ENCODE peak calls at places on chromosome 17, in seven cellular contexts. D, I, R, K, X, G and N are unnamed samples.

GRCh38 chr17:39352511-39352910 is 48.9 kb downstream of the FBXL20 start:
- DNase-seq in D (no peak), I (no peak), R (no peak), K (no peak), X (no peak), G (peak), N (no peak)

GRCh38 chr17:61221597-61222471 is 177.8 kb upstream of the TBX2 start:
- DNase-seq in D (no peak), I (no peak), R (no peak), K (no peak), X (no peak), G (peak), N (no peak)

GRCh38 chr17:28563475-28563874 is 7.8 kb downstream of the PIGS start:
- DNase-seq in D (no peak), I (no peak), R (no peak), K (no peak), X (peak), G (peak), N (no peak)

GRCh38 chr17:75875182-75875939 is 3.0 kb downstream of the TRIM47 start:
- DNase-seq in D (no peak), I (no peak), R (no peak), K (no peak), X (no peak), G (no peak), N (no peak)

GRCh38 chr17:50056217-50056960 is 479 bp downstream of the ITGA3 start:
- DNase-seq in D (peak), I (peak), R (no peak), K (no peak), X (peak), G (peak), N (peak)

GRCh38 chr17:40557531-40558299 is 7.6 kb downstream of the CCR7 start:
- DNase-seq in D (no peak), I (no peak), R (no peak), K (no peak), X (peak), G (no peak), N (peak)

GRCh38 chr17:42019509-42020404 is at the start of gene NKIRAS2:
- DNase-seq in D (peak), I (peak), R (peak), K (peak), X (peak), G (peak), N (peak)

GRCh38 chr17:42559076-42559475 is 2.9 kb upstream of the COASY start:
- DNase-seq in D (no peak), I (no peak), R (no peak), K (no peak), X (no peak), G (no peak), N (no peak)

GRCh38 chr17:55159251-55159650 is 105.5 kb upstream of the HLF start:
- DNase-seq in D (no peak), I (no peak), R (no peak), K (no peak), X (peak), G (peak), N (no peak)